ENCODE peak calls at places on chromosomes 3 and 15, in five cellular contexts. T, A, J, Z and E are unnamed samples.
A peak's percentile ranks its signal among the peaks of the same experiment; 100 is the strongest.

GRCh38 chr15:70318996-70319465 is 221.3 kb upstream of the TLE3 start:
- DNase-seq in T (no peak), Z (no peak), J (no peak), A (no peak), E (no peak)

GRCh38 chr3:195774917-195775316 is 36.8 kb downstream of the MUC4 start:
- DNase-seq in Z (no peak), A (peak; percentile 59), T (no peak), J (peak; percentile 39), E (peak; percentile 56)

GRCh38 chr3:153768559-153769469 is 352.4 kb upstream of the ARHGEF26 start:
- DNase-seq in J (peak; percentile 41), T (no peak), Z (no peak), A (no peak), E (peak; percentile 66)

GRCh38 chr15:36332301-36332700 is 247.1 kb upstream of the CDIN1 start:
- DNase-seq in A (no peak), J (no peak), T (no peak), Z (no peak), E (no peak)

GRCh38 chr3:146543461-146544012 is 870 bp downstream of the PLSCR1 start:
- DNase-seq in Z (no peak), J (no peak), A (peak; percentile 24), T (no peak), E (peak; percentile 71)

GRCh38 chr3:195101927-195102608 is 168.9 kb downstream of the XXYLT1 start:
- DNase-seq in A (no peak), T (peak; percentile 16), Z (no peak), J (no peak), E (no peak)

GRCh38 chr3:126152931-126153694 is 27.3 kb downstream of the ALDH1L1 start:
- DNase-seq in A (no peak), T (no peak), J (no peak), Z (no peak), E (no peak)

GRCh38 chr15:58038426-58039106 is 26.9 kb downstream of the ALDH1A2 start:
- DNase-seq in A (no peak), J (no peak), T (no peak), Z (no peak), E (no peak)

GRCh38 chr3:48435774-48436476 is 4.0 kb downstream of the CCDC51 start:
- DNase-seq in A (peak; percentile 81), T (peak; percentile 92), Z (peak; percentile 46), J (peak; percentile 88), E (peak; percentile 85)

GRCh38 chr3:184234671-184235380 is 5.4 kb downstream of the VWA5B2 start:
- DNase-seq in T (no peak), A (no peak), J (no peak), Z (no peak), E (no peak)

GRCh38 chr3:108588616-108589015 is 622 bp downstream of the CIP2A start:
- DNase-seq in J (no peak), T (no peak), Z (no peak), A (no peak), E (peak; percentile 68)

GRCh38 chr3:53773330-53773583 is 73.0 kb downstream of the CHDH start:
- DNase-seq in J (no peak), Z (no peak), T (no peak), A (no peak), E (no peak)

GRCh38 chr15:28132524-28133275 is 33.6 kb upstream of the OCA2 start:
- DNase-seq in A (no peak), Z (peak; percentile 6), J (no peak), T (no peak), E (no peak)

GRCh38 chr3:53693441-53693840 is 152.8 kb downstream of the CHDH start:
- DNase-seq in J (no peak), Z (no peak), T (no peak), A (no peak), E (no peak)

GRCh38 chr3:150830745-150831144 is 67.8 kb upstream of the SIAH2 start:
- DNase-seq in T (no peak), Z (no peak), A (no peak), J (no peak), E (no peak)

GRCh38 chr3:30984855-30985793 is 90.7 kb upstream of the GADL1 start:
- DNase-seq in J (no peak), A (no peak), Z (no peak), T (no peak), E (no peak)

GRCh38 chr15:44812029-44812517 is 75.7 kb downstream of the TRIM69 start:
- DNase-seq in A (no peak), Z (no peak), J (no peak), T (no peak), E (no peak)

GRCh38 chr3:175777495-175777894 is 918.4 kb downstream of the NAALADL2 start:
- DNase-seq in A (no peak), T (no peak), J (no peak), Z (no peak), E (no peak)

GRCh38 chr3:134404366-134404885 is 30.2 kb upstream of the AMOTL2 start:
- DNase-seq in Z (no peak), J (no peak), A (no peak), T (no peak), E (no peak)

GRCh38 chr15:49169880-49170597 is at the start of gene GALK2:
- DNase-seq in Z (peak; percentile 47), A (peak; percentile 85), J (peak; percentile 81), T (peak; percentile 95), E (peak; percentile 86)

GRCh38 chr15:69934607-69935006 is 163.1 kb downstream of the TLE3 start:
- DNase-seq in Z (no peak), J (no peak), T (peak; percentile 10), A (no peak), E (no peak)

GRCh38 chr3:88809993-88810392 is 297.4 kb upstream of the EPHA3 start:
- DNase-seq in A (no peak), Z (peak; percentile 5), T (no peak), J (no peak), E (no peak)

GRCh38 chr15:85116925-85117646 is 135.4 kb downstream of the PDE8A start:
- DNase-seq in T (no peak), Z (no peak), A (no peak), J (peak; percentile 10), E (no peak)

GRCh38 chr3:191997579-191998268 is 536.8 kb downstream of the PYDC2 start:
- DNase-seq in Z (no peak), A (no peak), T (no peak), J (no peak), E (no peak)

GRCh38 chr15:63551400-63551799 is 45.8 kb upstream of the FBXL22 start:
- DNase-seq in T (no peak), J (no peak), Z (no peak), A (no peak), E (no peak)

GRCh38 chr15:63605816-63606215 is 8.6 kb downstream of the FBXL22 start:
- DNase-seq in T (no peak), J (peak; percentile 54), Z (no peak), A (no peak), E (no peak)

GRCh38 chr15:45230246-45230965 is 21.6 kb upstream of the SLC28A2 start:
- DNase-seq in Z (no peak), A (no peak), J (no peak), T (no peak), E (no peak)

GRCh38 chr15:100311099-100311751 is 30.6 kb downstream of the ADAMTS17 start:
- DNase-seq in A (peak; percentile 44), J (no peak), T (no peak), Z (no peak), E (no peak)

GRCh38 chr3:10366681-10367101 is 45.8 kb upstream of the SEC13 start:
- DNase-seq in Z (peak; percentile 91), A (no peak), J (peak; percentile 65), T (no peak), E (peak; percentile 9)

GRCh38 chr3:177426151-177426904 is 229.0 kb upstream of the TBL1XR1 start:
- DNase-seq in T (no peak), Z (no peak), A (no peak), J (no peak), E (no peak)

GRCh38 chr3:59563966-59564365 is 514.1 kb upstream of the CFAP20DC start:
- DNase-seq in T (no peak), A (no peak), J (no peak), Z (no peak), E (no peak)

GRCh38 chr3:105394177-105394576 is 27.5 kb downstream of the ALCAM start:
- DNase-seq in J (no peak), Z (no peak), A (no peak), T (no peak), E (no peak)